ENCODE peak calls at places on chromosomes 3 and 15, in four cellular contexts. V, L, Z and R are unnamed samples.

GRCh38 chr3:75650191-75650590 is 13.9 kb upstream of the FRG2C start:
- DNase-seq in L (no peak), V (no peak), Z (no peak), R (no peak)

GRCh38 chr3:101036213-101036618 is 43.0 kb upstream of the ABI3BP start:
- DNase-seq in L (no peak), Z (peak), V (peak), R (no peak)

GRCh38 chr15:99764521-99764920 is 31.3 kb upstream of the LYSMD4 start:
- DNase-seq in Z (no peak), L (no peak), V (no peak), R (no peak)

GRCh38 chr15:73571346-73571745 is 61.8 kb downstream of the NPTN start:
- DNase-seq in L (no peak), Z (no peak), V (no peak), R (no peak)

GRCh38 chr3:34008191-34008590 is 209.8 kb downstream of the PDCD6IP start:
- DNase-seq in L (no peak), Z (peak), V (peak), R (no peak)

GRCh38 chr15:76991048-76991447 is 3.9 kb upstream of the PSTPIP1 start:
- DNase-seq in V (no peak), Z (no peak), L (no peak), R (no peak)

GRCh38 chr3:183085634-183086390 is 13.5 kb downstream of the MCCC1 start:
- DNase-seq in Z (peak), L (no peak), V (peak), R (no peak)

GRCh38 chr15:62445244-62445643 is 280.2 kb upstream of the C2CD4B start:
- DNase-seq in V (no peak), L (no peak), Z (peak), R (no peak)

GRCh38 chr3:70120360-70120966 is 120.9 kb downstream of the SAMMSON start:
- DNase-seq in L (peak), V (peak), Z (peak), R (no peak)

GRCh38 chr15:90087454-90088154 is 14.7 kb downstream of the IDH2 start:
- DNase-seq in L (no peak), Z (peak), V (no peak), R (no peak)

GRCh38 chr15:51770902-51771301 is 19.5 kb downstream of the TMOD2 start:
- DNase-seq in V (no peak), Z (no peak), L (no peak), R (no peak)

GRCh38 chr3:1700650-1701049 is 398.0 kb upstream of the CNTN4 start:
- DNase-seq in L (no peak), Z (no peak), V (no peak), R (no peak)

GRCh38 chr15:64748251-64748650 is 27.1 kb downstream of the RBPMS2 start:
- DNase-seq in L (no peak), V (no peak), Z (no peak), R (no peak)

GRCh38 chr3:196164576-196164975 is 46.6 kb downstream of the ZDHHC19 start:
- DNase-seq in V (no peak), Z (no peak), L (no peak), R (no peak)

GRCh38 chr3:61627768-61628185 is 66.4 kb downstream of the PTPRG start:
- DNase-seq in L (no peak), V (no peak), Z (peak), R (no peak)

DNA sequence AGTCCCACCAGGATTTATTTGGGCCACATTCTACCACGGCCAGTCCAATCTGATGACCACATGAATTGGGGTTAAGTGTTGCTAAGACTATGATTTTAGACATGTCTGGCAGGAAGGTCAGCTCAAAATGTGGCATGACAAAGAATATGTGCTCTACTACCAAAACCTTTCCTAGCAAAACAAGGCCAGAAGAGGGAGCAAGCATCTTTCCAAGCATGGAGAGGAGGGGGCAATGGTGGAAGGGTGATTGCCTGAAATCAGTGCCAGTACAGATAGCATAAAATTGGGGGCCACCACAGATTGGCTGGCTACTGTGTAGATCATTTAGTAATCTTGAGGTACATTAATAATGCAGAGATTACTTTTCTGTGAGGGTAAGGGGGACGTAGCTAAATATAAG is 43.2 kb downstream of the TMEM39A start:
- DNase-seq in Z (no peak), L (no peak), V (peak), R (no peak)
- TF ChIP-seq CTCF in Z (peak), L (no peak), V (peak), R (no peak)

GRCh38 chr3:42732829-42733459 is 30.3 kb upstream of the HHATL start:
- DNase-seq in V (no peak), Z (no peak), L (no peak), R (no peak)
- TF ChIP-seq CTCF in V (no peak), Z (no peak), L (no peak), R (no peak)

DNA sequence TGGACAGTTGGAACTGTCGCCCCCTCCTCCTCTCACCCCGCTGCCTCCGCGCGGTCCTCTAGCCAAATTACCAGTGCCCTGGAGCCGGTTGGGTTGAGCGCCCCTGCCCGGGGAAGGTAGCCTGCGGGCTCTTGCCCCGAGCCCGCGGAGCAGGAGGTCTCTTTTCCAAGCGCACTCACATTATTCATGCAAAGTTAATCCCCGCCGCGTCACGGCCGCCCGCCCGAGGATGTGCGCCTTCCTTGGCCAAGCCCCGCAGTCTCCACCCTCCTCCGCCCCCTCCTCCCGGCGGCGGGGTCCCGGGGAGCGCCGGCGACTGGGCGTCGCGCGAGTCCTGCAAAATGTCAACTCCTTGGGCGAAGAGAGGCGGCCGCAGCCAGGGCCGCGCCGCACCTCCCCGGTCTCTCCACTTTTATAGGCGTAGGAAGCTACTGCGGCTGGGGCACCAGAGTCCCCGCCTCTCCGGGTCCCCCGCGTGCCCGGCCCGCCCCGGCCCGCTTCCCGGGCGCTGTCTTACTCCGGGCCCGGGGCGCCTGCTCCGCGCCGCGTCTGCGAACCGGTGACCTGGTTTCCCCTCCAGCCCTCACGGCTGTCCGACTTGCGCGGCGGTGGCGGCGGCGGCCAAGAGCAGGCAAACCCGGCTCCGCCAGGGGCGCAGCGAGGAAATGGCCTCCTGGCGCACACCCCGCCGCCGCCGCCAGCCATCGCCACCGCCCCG is at the start of gene THRB:
- DNase-seq in V (peak), L (peak), Z (peak), R (peak)
- TF ChIP-seq CTCF in V (peak), L (no peak), Z (peak), R (peak)

GRCh38 chr3:123773681-123774431 is 110.3 kb downstream of the MYLK start:
- DNase-seq in L (no peak), V (no peak), Z (peak), R (no peak)
- TF ChIP-seq CTCF in L (no peak), V (no peak), Z (peak), R (no peak)

DNA sequence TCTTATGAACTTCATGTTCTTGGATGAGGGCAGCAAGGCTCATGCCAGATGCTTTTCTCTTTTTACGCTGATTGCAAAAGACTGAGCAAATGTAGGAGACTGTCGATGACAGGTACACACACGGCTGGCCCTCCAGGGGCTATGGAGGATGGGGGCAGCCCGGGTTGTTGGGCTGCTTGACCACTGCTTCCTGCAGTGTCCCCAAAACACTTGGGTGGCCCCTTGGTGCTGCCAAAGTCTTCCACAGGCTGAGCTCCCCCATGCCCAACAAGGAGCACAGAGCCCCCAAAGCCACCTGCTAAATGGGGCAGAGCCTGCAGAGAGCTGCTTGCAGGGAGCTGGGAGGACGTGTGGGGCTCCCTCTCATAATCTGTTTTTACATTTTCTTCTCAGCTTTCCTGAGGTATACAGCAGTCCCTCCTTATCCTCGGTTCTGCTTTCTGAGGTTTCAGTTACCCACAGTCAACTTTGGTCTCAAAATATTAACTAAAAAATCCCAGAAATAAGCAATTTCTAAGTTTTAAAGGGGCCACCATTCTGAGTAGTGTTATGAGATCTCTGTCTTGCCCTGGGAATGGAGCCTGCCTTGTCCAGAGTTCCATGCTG is 7.3 kb downstream of the PRR23E start:
- DNase-seq in Z (no peak), V (no peak), L (no peak), R (no peak)
- TF ChIP-seq CTCF in Z (no peak), V (no peak), L (no peak), R (no peak)

GRCh38 chr15:94243418-94243817 is 12.1 kb downstream of the MCTP2 start:
- DNase-seq in L (no peak), Z (no peak), V (no peak), R (no peak)

GRCh38 chr15:94238539-94239118 is 7.3 kb downstream of the MCTP2 start:
- DNase-seq in V (no peak), L (no peak), Z (no peak), R (no peak)

GRCh38 chr15:94239474-94239873 is 8.1 kb downstream of the MCTP2 start:
- DNase-seq in Z (no peak), L (no peak), V (no peak), R (no peak)

GRCh38 chr15:94240486-94240885 is 9.1 kb downstream of the MCTP2 start:
- DNase-seq in V (no peak), Z (no peak), L (no peak), R (no peak)

DNA sequence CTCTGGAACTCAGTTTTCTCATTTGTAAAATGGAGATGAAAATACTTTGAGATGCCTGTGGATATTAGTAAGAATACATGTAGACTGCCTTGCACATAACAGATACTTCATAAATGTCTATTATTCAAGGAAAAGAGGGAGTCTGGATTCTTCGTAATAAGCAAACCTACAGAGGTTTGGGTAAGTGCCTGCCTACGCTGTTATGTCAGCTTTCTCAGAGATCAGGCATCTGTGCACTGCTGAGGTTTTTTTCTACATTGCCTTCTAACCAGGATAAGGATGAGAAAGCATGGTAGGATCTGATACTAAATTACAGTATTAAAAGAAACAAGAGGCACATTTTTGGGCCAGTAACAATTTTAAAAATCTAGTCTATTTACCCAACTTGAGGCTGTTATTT is 10.9 kb downstream of the MCTP2 start:
- DNase-seq in V (no peak), Z (no peak), L (no peak), R (no peak)
- TF ChIP-seq CTCF in V (no peak), Z (no peak), L (no peak), R (no peak)

DNA sequence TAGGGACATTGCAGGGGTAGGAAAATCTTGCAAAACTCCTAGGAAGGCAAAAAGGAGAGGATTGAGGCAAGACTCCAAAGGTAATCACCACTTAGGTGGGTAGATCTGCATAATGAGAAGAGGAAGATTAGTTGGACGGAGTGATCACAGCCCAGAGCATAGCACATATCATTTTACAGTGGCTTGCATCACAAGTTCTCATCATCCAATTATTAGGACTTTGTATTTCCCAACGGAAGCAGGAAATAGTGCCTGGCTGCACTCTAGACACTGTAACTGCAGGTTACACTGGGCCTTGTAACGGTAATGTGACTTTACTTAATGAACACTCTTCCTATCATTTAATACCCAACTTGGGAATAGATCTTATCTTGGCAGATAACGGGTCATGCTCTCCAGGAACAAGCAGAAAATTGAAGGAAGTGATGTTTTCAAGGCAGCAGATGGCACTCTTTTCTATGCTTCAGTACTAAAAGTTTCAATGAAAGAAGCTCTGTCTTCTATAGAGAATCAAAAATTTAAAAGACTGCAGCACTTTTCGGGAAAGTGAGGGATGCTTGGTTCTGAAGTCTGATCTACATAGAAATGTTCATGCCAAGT is 101.9 kb upstream of the KCNMB2 start:
- DNase-seq in Z (no peak), V (no peak), L (no peak), R (no peak)
- TF ChIP-seq CTCF in Z (peak), V (peak), L (no peak), R (no peak)

GRCh38 chr15:68230157-68231100 is 901 bp upstream of the CLN6 start:
- DNase-seq in V (no peak), L (no peak), Z (peak), R (no peak)
- TF ChIP-seq CTCF in V (no peak), L (no peak), Z (no peak), R (no peak)